ENCODE peak calls at places on chromosomes 12 and 14, in ten cellular contexts. S, Q, Y, R, E, D, J, V, T and B are unnamed samples. For H3K4me1, the result is how much of the 10 kb centered on the place peaks cover.

GRCh38 chr14:55123101-55123500 is 6.0 kb upstream of the LGALS3 start:
- DNase-seq in R (peak), J (no peak), D (no peak), Y (no peak), V (no peak), E (peak), S (peak), T (peak), Q (peak), B (peak)

GRCh38 chr12:3227076-3227975 is 150.1 kb downstream of the TSPAN9 start:
- DNase-seq in J (no peak), R (no peak), D (no peak), V (no peak), S (no peak), T (no peak), Q (no peak), E (no peak), Y (no peak), B (no peak)

GRCh38 chr12:58703911-58704310 is 216.4 kb downstream of the LRIG3 start:
- DNase-seq in D (no peak), E (no peak), T (peak), V (no peak), J (no peak), Y (no peak), R (no peak), Q (peak), S (peak), B (no peak)

GRCh38 chr12:75665216-75665615 is 153.8 kb upstream of the KRR1 start:
- DNase-seq in R (no peak), E (peak), V (no peak), T (no peak), Y (no peak), Q (peak), S (no peak), D (no peak), J (no peak), B (no peak)

GRCh38 chr12:111953455-111953854 is 59.5 kb downstream of the TMEM116 start:
- DNase-seq in D (no peak), E (no peak), Y (no peak), Q (no peak), J (no peak), S (peak), V (no peak), T (no peak), R (no peak), B (peak)

GRCh38 chr14:39268393-39268792 is 34.7 kb downstream of the MIA2 start:
- DNase-seq in E (peak), Q (peak), S (peak), Y (no peak), R (peak), T (peak), J (no peak), D (no peak), V (no peak), B (no peak)

GRCh38 chr12:93166891-93167307 is 210.8 kb upstream of the NUDT4 start:
- DNase-seq in S (no peak), E (no peak), R (no peak), T (no peak), J (no peak), D (no peak), V (no peak), Q (no peak), Y (no peak), B (no peak)

GRCh38 chr12:104534162-104534856 is 77.6 kb downstream of the CHST11 start:
- DNase-seq in R (no peak), V (no peak), D (no peak), T (no peak), S (no peak), E (no peak), Y (no peak), Q (no peak), J (no peak), B (peak)

GRCh38 chr14:50501642-50502041 is 30.7 kb downstream of the MAP4K5 start:
- DNase-seq in V (no peak), S (peak), Q (peak), Y (no peak), R (peak), T (peak), E (peak), D (no peak), J (no peak), B (no peak)

GRCh38 chr14:102686176-102686801 is 91.0 kb upstream of the TRAF3 start:
- DNase-seq in T (no peak), S (no peak), J (no peak), E (no peak), V (no peak), Y (no peak), D (no peak), Q (no peak), R (no peak), B (no peak)
- H3K4me1 ChIP-seq in T (under half), S (under half), J (under half), E (under half), V (under half), Y (under half), D (under half), Q (under half), R (under half), B (under half)

DNA sequence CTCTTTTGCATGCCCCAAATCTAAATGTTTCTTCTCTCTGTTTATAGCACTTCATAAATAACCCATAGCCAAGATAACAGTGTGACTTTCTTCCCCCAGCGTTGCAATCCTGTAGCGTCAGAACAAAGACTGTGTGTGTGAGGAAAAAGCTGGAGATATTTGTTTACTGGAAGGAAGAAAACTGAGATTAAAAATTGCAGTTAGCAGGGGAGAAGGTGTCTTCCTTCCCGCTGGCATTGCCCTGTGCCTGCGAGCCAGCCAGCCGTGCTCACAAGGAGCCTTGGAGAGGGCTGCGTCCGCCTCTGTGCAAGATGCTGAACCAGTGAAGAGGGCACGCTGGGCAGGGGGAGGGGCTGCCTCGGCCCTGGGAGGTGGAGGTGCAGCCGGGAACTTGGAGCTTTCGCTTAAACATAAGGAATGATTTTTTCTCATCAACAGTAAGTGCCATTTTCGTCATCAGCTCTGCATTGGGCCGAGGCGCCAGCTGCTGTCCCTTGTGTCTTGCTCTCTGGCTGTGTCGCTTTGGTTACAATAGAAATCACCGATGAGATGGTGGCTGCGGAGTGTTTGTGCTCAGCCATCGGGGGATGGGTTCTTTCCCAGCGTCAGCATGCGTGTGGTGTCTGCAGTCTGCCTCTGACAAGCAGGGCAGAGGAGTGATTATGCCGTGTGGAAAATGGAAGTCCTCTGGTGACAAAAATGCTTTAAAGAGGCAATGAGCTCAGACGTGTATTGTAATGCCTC is 97.3 kb downstream of the ESR2 start:
- DNase-seq in R (no peak), V (no peak), S (peak), Q (peak), D (no peak), J (peak), E (peak), T (peak), Y (peak), B (peak)
- H3K4me1 ChIP-seq in R (under half), V (under half), S (under half), Q (under half), D (under half), J (half or more), E (under half), T (under half), Y (under half), B (half or more)

GRCh38 chr12:97426485-97427116 is 36.0 kb upstream of the RMST start:
- DNase-seq in J (no peak), T (no peak), Y (no peak), R (no peak), V (no peak), E (no peak), D (no peak), Q (no peak), S (no peak), B (no peak)
- H3K4me1 ChIP-seq in J (under half), T (under half), Y (under half), R (under half), V (under half), E (under half), D (under half), Q (under half), S (under half), B (under half)

GRCh38 chr12:45302621-45303020 is 86.7 kb downstream of the ANO6 start:
- DNase-seq in E (no peak), Q (peak), S (peak), Y (no peak), T (peak), J (no peak), V (no peak), D (no peak), R (no peak), B (no peak)
- H3K4me1 ChIP-seq in E (under half), Q (under half), S (under half), Y (under half), T (under half), J (half or more), V (under half), D (half or more), R (under half), B (under half)

GRCh38 chr14:99535448-99535847 is 54.2 kb downstream of the CCNK start:
- DNase-seq in R (no peak), D (no peak), T (no peak), Q (peak), J (no peak), V (no peak), E (no peak), S (no peak), Y (no peak), B (no peak)

GRCh38 chr14:99538733-99539132 is 57.5 kb downstream of the CCNK start:
- DNase-seq in E (no peak), T (no peak), R (no peak), S (no peak), D (no peak), Y (no peak), J (no peak), Q (no peak), V (no peak), B (no peak)

GRCh38 chr14:99535908-99536778 is 54.9 kb downstream of the CCNK start:
- DNase-seq in D (no peak), Y (no peak), Q (no peak), J (no peak), T (no peak), R (no peak), E (no peak), V (no peak), S (no peak), B (no peak)

GRCh38 chr14:99538275-99538674 is 57.1 kb downstream of the CCNK start:
- DNase-seq in J (no peak), Y (no peak), T (no peak), S (no peak), Q (no peak), E (peak), R (no peak), V (no peak), D (no peak), B (no peak)

DNA sequence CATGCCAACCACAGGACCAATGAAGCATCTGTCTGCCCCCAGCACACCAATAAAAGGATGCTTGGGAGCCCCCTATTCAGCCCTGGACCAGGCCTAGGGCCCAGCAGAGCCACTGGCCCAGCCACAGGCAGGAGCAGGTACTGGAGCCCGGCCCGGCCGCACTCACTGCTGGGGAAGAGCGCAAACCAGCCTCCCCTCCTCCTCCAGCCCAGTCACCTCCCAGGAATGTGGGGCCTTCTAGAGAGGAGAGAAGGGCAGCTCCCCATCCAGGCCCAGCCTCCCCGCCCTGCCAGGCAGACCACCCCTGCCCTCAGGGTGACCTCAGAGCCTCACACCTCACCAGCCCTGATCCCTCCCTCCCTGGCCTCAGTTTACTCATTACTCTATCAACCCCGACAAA is 56.2 kb downstream of the CCNK start:
- DNase-seq in S (peak), D (no peak), E (peak), V (no peak), T (peak), Q (peak), J (peak), Y (no peak), R (peak), B (no peak)
- H3K4me1 ChIP-seq in S (under half), D (under half), E (under half), V (under half), T (under half), Q (under half), J (half or more), Y (under half), R (under half), B (under half)

GRCh38 chr12:180445-180844 is 33.5 kb downstream of the SLC6A12 start:
- DNase-seq in E (peak), Y (no peak), J (no peak), S (peak), D (no peak), V (peak), R (no peak), T (no peak), Q (no peak), B (no peak)

GRCh38 chr12:178715-179109 is 35.2 kb downstream of the SLC6A12 start:
- DNase-seq in R (no peak), Q (no peak), E (no peak), T (no peak), D (no peak), J (no peak), V (no peak), S (no peak), Y (no peak), B (no peak)

GRCh38 chr12:177980-178714 is 35.8 kb downstream of the SLC6A12 start:
- DNase-seq in D (no peak), Q (no peak), Y (no peak), R (no peak), T (no peak), J (no peak), E (no peak), S (no peak), V (no peak), B (no peak)

GRCh38 chr12:179885-180284 is 34.1 kb downstream of the SLC6A12 start:
- DNase-seq in E (no peak), T (no peak), R (no peak), D (no peak), Y (no peak), Q (no peak), J (no peak), S (no peak), V (no peak), B (no peak)

DNA sequence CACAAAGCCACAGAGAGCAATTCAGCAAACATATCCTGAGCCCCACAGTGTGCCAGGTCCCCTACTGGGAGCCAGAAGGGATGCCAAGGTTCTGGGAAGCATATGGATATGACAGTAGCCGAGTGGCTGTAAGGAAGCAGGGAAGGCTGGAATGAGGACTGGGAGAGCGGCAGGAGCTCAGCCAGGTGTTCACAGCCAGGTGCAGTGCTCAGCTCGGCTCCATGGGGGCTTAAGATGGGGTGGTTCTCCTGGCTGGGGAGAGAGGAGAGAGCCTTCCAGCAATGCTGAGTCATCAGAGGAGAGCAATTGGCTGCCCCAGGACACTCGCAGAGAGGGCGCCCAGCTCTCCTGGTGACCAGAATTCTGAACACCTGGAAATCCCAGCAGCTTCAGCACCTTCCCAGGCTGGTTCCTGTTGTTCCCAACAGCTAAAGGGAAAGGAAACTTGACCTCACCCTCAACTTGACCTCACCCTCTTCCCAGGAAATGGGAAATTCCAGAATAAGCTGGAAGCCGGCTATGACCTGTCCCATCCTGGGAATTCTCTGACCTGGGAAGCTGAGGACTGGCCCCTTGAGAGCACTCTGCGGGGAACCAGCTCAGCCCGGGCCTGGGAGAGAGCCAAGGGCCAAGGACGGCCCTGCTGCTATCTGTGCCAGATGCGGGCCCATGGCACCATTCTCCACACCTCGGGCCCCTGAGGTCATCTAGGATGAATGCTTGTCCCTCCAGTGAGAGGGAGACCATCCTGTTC is 34.6 kb downstream of the SLC6A12 start:
- DNase-seq in Y (no peak), J (peak), T (no peak), S (no peak), D (no peak), R (no peak), Q (peak), E (no peak), V (no peak), B (no peak)
- H3K4me1 ChIP-seq in Y (under half), J (half or more), T (under half), S (under half), D (under half), R (under half), Q (under half), E (under half), V (under half), B (under half)

DNA sequence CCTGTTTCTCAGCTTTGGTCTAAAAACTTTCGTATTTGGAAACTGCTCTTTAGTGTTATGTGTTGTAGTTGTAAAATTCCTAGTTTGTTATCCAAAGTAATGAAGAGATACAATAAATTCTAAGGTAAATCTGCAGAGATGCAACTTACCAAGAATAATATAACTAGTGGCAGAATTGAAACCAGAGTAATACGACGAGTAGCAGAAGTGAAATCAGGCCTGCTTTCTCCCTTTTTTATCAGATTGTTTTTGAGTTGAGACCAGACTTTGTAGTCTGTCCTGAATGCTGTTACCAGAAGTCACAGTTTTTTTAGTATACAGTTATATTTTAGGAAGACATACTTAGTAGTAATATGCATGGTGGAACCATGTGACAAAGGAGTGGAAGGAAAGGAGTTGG is 12.5 kb downstream of the PAPOLA start:
- DNase-seq in V (no peak), Y (no peak), Q (no peak), T (no peak), J (no peak), E (no peak), S (no peak), R (no peak), D (no peak), B (no peak)
- H3K4me1 ChIP-seq in V (under half), Y (under half), Q (under half), T (under half), J (half or more), E (under half), S (under half), R (under half), D (half or more), B (half or more)

GRCh38 chr14:56216631-56217379 is 98.6 kb downstream of the PELI2 start:
- DNase-seq in T (peak), V (no peak), R (no peak), Q (peak), D (no peak), S (peak), J (peak), E (peak), Y (peak), B (peak)
- H3K4me1 ChIP-seq in T (under half), V (under half), R (under half), Q (under half), D (under half), S (under half), J (half or more), E (under half), Y (under half), B (half or more)

DNA sequence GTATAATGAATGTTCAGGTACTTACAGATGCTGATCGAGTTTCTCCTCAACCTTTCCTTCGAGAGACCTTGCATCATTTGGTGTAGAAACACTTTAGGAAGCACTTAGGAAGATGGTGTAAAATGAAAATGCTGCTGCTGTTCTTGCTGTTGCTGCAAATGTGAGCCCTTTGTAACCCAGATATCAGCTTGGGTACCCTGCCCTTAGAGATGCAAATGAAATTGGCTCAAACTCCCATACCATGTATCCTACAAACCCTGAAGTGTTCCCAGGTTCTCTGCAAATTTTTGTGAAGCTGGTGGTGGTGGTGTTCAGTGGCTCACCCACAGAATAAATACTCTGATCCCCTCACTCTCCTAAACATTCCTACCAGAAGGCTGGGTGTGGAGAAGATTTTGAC is 130.8 kb downstream of the SLC25A47 start:
- DNase-seq in Y (no peak), E (no peak), D (no peak), S (no peak), Q (no peak), R (no peak), V (no peak), T (no peak), J (no peak), B (no peak)
- H3K4me1 ChIP-seq in Y (under half), E (under half), D (under half), S (under half), Q (under half), R (under half), V (under half), T (under half), J (under half), B (under half)

DNA sequence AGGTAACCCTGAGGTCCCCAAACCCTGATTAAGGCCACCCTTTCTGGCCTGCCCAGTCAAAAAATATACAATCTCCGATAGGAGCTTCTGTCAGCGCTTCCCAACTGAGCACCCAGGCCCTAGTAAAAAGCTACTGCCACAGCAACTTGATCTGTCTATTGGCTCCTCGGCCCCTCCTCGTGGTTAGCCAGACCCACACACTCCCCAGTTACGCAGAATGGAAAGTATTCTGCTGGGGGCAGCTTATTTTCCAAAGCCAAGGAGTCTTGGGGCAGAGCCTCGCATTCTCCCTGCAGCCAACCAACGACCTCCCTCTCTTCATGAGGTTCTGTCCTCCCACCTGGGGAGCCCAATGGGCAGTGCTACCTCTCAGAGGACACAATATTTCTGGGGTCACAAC is 32.1 kb downstream of the FMNL3 start:
- DNase-seq in Q (no peak), Y (no peak), R (no peak), E (peak), T (no peak), D (no peak), V (no peak), S (no peak), J (no peak), B (no peak)
- H3K4me1 ChIP-seq in Q (under half), Y (under half), R (under half), E (under half), T (under half), D (half or more), V (under half), S (under half), J (half or more), B (under half)